ENCODE peak calls at places on chromosomes 7 and 10, in five cellular contexts. V is transverse colon, O is AG04450, I is brain microvascular endothelial cell, L is astrocyte of the spinal cord. J is an unnamed sample.

GRCh38 chr7:78020131-78020873 is 221.7 kb downstream of the PHTF2 start:
- DNase-seq in V (peak), I (peak), O (peak), L (peak), J (peak)

GRCh38 chr10:133022784-133023115 is 65.0 kb upstream of the ADGRA1 start:
- DNase-seq in V (no peak), L (no peak), I (no peak), O (no peak), J (no peak)

GRCh38 chr7:7830122-7830878 is 111.9 kb upstream of the RPA3 start:
- DNase-seq in I (no peak), V (no peak), L (peak), O (no peak), J (no peak)

GRCh38 chr10:395665-396064 is 260.4 kb downstream of the ZMYND11 start:
- DNase-seq in O (no peak), I (no peak), V (no peak), L (no peak), J (no peak)

GRCh38 chr10:127919418-127920191 is 12.7 kb downstream of the PTPRE start:
- DNase-seq in L (peak), O (no peak), I (peak), V (no peak), J (peak)

GRCh38 chr10:42878134-42878820 is 95.7 kb downstream of the BMS1 start:
- DNase-seq in I (no peak), O (no peak), V (no peak), L (no peak), J (no peak)

GRCh38 chr10:101938316-101939272 is 95.0 kb upstream of the KCNIP2 start:
- DNase-seq in O (peak), L (peak), V (no peak), I (peak), J (no peak)

GRCh38 chr10:78937388-78937787 is 131.4 kb upstream of the ZMIZ1 start:
- DNase-seq in O (no peak), V (no peak), L (no peak), I (no peak), J (no peak)

GRCh38 chr10:43851030-43851429 is 202.3 kb upstream of the ZNF32 start:
- DNase-seq in O (no peak), V (no peak), I (no peak), L (no peak), J (no peak)

GRCh38 chr7:151229249-151229648 is 2.2 kb upstream of the ABCF2 start:
- DNase-seq in L (no peak), O (no peak), I (no peak), V (no peak), J (no peak)

GRCh38 chr7:389911-390601 is 100.1 kb downstream of the FOXL3 start:
- DNase-seq in L (no peak), V (peak), O (no peak), I (no peak), J (no peak)

GRCh38 chr10:65470986-65471385 is 1454.8 kb upstream of the LRRTM3 start:
- DNase-seq in I (no peak), O (no peak), L (no peak), V (no peak), J (no peak)

GRCh38 chr7:80637453-80637852 is 989 bp upstream of the CD36 start:
- DNase-seq in V (no peak), L (no peak), I (no peak), O (no peak), J (no peak)

GRCh38 chr10:7826971-7827370 is 8.7 kb downstream of the TAF3 start:
- DNase-seq in V (no peak), O (no peak), L (peak), I (peak), J (peak)

GRCh38 chr10:85513450-85513849 is 853.1 kb downstream of the GRID1 start:
- DNase-seq in L (no peak), O (no peak), I (no peak), V (no peak), J (no peak)

GRCh38 chr10:102241037-102241443 is 272 bp downstream of the PITX3 start:
- DNase-seq in V (no peak), L (no peak), I (no peak), O (no peak), J (no peak)

GRCh38 chr7:18117482-18117881 is 89.8 kb upstream of the PRPS1L1 start:
- DNase-seq in L (peak), I (peak), V (no peak), O (peak), J (no peak)

GRCh38 chr7:18125536-18125935 is 97.9 kb upstream of the PRPS1L1 start:
- DNase-seq in I (no peak), L (no peak), V (no peak), O (no peak), J (no peak)

GRCh38 chr7:18123508-18124239 is 96.0 kb upstream of the PRPS1L1 start:
- DNase-seq in O (no peak), I (no peak), L (no peak), V (no peak), J (no peak)

GRCh38 chr7:18116661-18117060 is 89.0 kb upstream of the PRPS1L1 start:
- DNase-seq in O (no peak), I (no peak), V (no peak), L (no peak), J (no peak)

DNA sequence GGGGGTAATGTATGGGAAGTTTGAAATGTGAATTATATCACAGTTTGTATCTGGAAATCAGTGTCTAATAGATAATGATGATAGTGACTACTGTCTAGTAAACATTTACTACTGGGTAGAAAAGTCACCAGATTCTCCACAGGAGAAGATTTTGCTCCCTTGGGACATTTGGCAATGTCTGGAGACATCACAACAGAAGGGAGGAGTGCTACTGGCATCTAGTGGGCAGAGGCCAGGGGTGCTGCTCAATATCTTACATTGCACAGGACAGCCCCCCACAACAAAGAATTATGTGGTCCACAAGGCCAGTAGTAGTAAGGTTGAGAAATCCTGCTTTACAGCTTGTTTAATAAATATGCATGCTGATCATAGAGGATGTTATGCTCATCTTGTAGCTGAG is 92.3 kb upstream of the PRPS1L1 start:
- DNase-seq in O (no peak), I (peak), L (peak), V (no peak), J (no peak)
- TF ChIP-seq CTCF in O (peak), I (peak), L (peak), V (no peak), J (peak)

DNA sequence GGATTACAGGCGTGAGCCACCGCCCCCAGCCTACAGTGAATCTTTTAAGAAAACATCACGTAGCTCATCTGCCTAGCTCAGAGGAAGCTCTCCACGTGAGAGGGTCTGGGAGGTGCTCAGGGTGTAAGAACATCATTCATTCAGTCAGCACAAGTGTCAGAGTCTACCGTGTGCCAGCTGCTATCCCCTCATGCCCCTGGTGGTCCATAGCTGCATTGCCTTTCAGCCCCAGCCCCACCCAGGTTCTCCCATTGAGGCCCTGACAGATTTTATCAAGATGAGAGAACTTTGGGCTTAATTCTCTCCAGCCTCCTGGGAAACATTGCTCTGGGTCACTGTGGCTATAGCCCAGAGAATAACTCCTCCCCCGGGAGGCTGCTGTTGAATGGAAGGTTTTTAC is 45.1 kb downstream of the ZNF503 start:
- DNase-seq in L (no peak), I (no peak), O (no peak), V (no peak), J (no peak)
- TF ChIP-seq CTCF in L (no peak), I (peak), O (peak), V (no peak), J (peak)

DNA sequence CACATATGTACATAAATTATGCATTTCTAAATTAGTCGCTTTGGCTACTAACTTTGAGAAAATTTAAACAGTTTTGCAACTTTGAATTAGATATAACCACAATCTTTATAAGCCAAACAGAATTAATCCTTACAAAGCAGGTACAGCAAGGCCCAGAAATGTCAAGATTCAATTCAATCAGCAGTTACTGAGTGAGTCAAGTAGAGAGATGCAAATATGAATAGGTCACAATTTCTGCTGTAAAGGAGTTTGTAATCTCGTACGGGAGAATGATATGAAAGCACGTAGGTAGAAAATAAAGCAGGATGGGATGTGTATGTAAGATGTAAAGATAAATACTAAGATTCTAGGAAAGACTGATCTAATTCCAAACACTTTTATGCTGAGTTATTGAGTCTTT is 162.4 kb downstream of the PIP4K2A start:
- DNase-seq in V (no peak), O (no peak), I (no peak), L (no peak), J (no peak)
- TF ChIP-seq CTCF in V (no peak), O (no peak), I (no peak), L (no peak), J (no peak)

GRCh38 chr7:111727905-111728634 is 165.8 kb upstream of the IMMP2L start:
- DNase-seq in O (no peak), I (no peak), L (no peak), V (no peak), J (no peak)

GRCh38 chr7:111732923-111733322 is 170.6 kb upstream of the IMMP2L start:
- DNase-seq in V (no peak), I (no peak), O (no peak), L (no peak), J (no peak)

GRCh38 chr7:111729483-111729882 is 167.2 kb upstream of the IMMP2L start:
- DNase-seq in O (no peak), L (no peak), I (no peak), V (no peak), J (peak)

GRCh38 chr7:111728635-111728995 is 166.3 kb upstream of the IMMP2L start:
- DNase-seq in L (no peak), V (no peak), I (no peak), O (no peak), J (no peak)

DNA sequence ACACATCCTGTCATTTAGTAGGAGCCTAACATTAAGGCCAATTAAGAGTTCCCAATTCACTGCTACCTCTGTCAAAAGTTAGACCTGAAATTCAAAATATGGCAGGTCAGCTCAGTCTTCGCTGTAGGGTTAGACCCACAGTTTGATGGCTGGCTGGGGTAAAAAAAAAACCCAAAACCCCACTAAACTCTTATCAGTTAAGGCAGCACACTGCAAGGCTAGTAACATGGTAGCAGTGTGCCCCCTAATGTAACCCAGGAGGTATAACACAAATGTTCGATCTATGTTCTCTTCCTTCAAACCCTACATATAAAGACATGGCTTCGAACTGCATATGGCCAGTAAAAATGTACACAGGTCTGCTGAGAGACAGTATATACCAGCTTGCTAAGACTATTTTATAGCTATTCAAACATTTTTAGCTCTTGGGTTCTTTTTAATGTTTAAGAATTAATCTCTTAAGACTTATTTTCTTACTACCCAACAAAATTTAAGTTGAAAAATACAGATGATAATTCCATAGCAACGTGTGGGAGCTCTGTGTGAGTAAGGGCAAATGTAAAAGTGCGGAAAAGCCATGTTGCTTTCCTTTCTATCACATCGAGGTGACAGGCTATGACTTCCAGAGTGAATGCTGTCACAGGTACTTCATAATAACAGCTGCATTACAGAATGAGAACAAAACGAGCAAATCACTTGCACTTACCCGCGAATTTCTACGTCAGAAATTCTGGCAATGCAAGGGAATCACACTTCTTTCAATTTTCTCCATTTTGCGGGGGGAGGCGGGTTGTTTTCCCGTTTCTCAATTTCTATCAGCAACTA is 168.4 kb upstream of the IMMP2L start:
- DNase-seq in O (no peak), L (no peak), V (no peak), I (no peak), J (peak)
- TF ChIP-seq CTCF in O (peak), L (peak), V (no peak), I (peak), J (peak)

GRCh38 chr7:120819861-120820260 is 38.1 kb downstream of the TSPAN12 start:
- DNase-seq in V (no peak), L (no peak), I (no peak), O (no peak), J (no peak)
- TF ChIP-seq CTCF in V (no peak), L (no peak), I (no peak), O (no peak), J (no peak)

GRCh38 chr10:69119896-69120295 is 4.1 kb upstream of the VPS26A start:
- DNase-seq in I (no peak), O (no peak), V (no peak), L (no peak), J (no peak)

GRCh38 chr10:69124558-69125121 is 662 bp downstream of the VPS26A start:
- DNase-seq in O (peak), I (peak), L (peak), V (peak), J (peak)

GRCh38 chr10:69125554-69125953 is 1.6 kb downstream of the VPS26A start:
- DNase-seq in I (no peak), L (no peak), V (no peak), O (no peak), J (no peak)

GRCh38 chr10:69123747-69124557 is at the start of gene VPS26A:
- DNase-seq in L (peak), V (peak), O (peak), I (peak), J (peak)

DNA sequence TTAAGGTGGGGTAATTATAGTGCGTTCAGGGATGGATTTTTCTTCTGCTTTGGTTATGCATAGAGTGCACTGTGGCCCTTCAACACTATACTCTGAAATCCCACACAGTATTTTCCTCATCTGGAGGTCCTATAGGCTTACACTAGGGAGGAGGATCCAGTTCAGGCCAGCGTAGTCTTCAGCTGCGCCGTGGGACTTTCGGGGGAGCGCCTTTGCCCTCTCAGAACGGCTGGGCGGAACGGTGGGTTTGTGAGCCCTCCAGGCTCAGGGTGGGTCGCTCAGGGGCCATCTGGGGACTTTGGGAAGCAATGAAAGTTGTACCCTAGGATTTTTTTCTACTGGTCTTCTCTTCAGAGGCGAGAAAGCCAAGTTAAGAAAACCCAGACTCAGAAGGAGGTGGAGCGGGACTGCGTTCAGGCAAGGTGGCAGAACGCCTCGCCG is 652 bp upstream of the VPS26A start:
- DNase-seq in V (peak), L (no peak), I (peak), O (peak), J (peak)
- TF ChIP-seq CTCF in V (no peak), L (peak), I (peak), O (peak), J (no peak)

J was measured in BE2C.